ENCODE peak calls at places on chromosomes 11 and 22, in ten cellular contexts. S is right cardiac atrium; W is activated CD8-positive, alpha-beta memory T cell treated with anti-CD3 and anti-CD28 coated beads for 48 hours; T is HCEC 1CT; C is CD8-positive, alpha-beta memory T cell; L is stimulated activated CD4-positive, alpha-beta T cell treated with anti-CD3 and anti-CD28 coated beads, Interleukin-15, amount 100 ng/mL, for 48 hours; H is posterior cingulate gyrus; U is stimulated activated CD8-positive, alpha-beta memory T cell treated with anti-CD3 and anti-CD28 coated beads, Interleukin-7, amount 100 ng/mL, for 1 hour; N is heart right ventricle; A is activated CD8-positive, alpha-beta T cell treated with anti-CD3 and anti-CD28 coated beads, Interleukin-2, amount 10 ng/mL, durations not matched to agents 7 days and 5 days. E is an unnamed sample.

GRCh38 chr11:46120711-46121327 is 435 bp downstream of the PHF21A start:
- DNase-seq in S (peak; percentile 47), W (no peak), T (peak; percentile 76), C (peak; percentile 8), L (no peak), H (peak; percentile 25), U (no peak), N (peak; percentile 40), A (peak; percentile 43), E (peak; percentile 78)

GRCh38 chr11:34379081-34379480 is 21.3 kb upstream of the ABTB2 start:
- DNase-seq in S (no peak), W (no peak), T (peak; percentile 62), C (no peak), L (no peak), H (no peak), U (no peak), N (no peak), A (no peak), E (peak; percentile 36)

GRCh38 chr11:126496576-126497403 is 141.3 kb downstream of the ST3GAL4 start:
- DNase-seq in S (no peak), W (no peak), T (no peak), C (no peak), L (no peak), H (peak; percentile 0), U (no peak), N (no peak), A (no peak), E (no peak)

GRCh38 chr11:123624974-123625373 is 29.4 kb downstream of the SCN3B start:
- DNase-seq in S (no peak), W (no peak), T (no peak), C (no peak), L (no peak), H (no peak), U (no peak), N (no peak), A (no peak), E (peak; percentile 52)

GRCh38 chr11:7964873-7965272 is 374 bp downstream of the NLRP10 start:
- DNase-seq in S (no peak), W (no peak), T (peak; percentile 85), C (no peak), L (no peak), H (no peak), U (no peak), N (no peak), A (no peak), E (peak; percentile 90)

GRCh38 chr22:22667966-22668880 is 23.8 kb downstream of the GGTLC2 start:
- DNase-seq in S (no peak), W (no peak), T (no peak), C (no peak), L (no peak), H (no peak), U (no peak), N (no peak), A (no peak), E (no peak)

GRCh38 chr11:118924591-118925585 is 838 bp downstream of the BCL9L start:
- DNase-seq in S (peak; percentile 62), W (no peak), T (no peak), C (no peak), L (no peak), H (no peak), U (no peak), N (peak; percentile 56), A (peak; percentile 64), E (peak; percentile 33)

GRCh38 chr11:112241486-112241885 is 15.3 kb downstream of the PTS start:
- DNase-seq in S (no peak), W (no peak), T (peak; percentile 62), C (no peak), L (no peak), H (no peak), U (no peak), N (no peak), A (no peak), E (peak; percentile 85)

GRCh38 chr22:28015056-28015445 is 96.0 kb upstream of the PITPNB start:
- DNase-seq in S (peak; percentile 6), W (no peak), T (no peak), C (no peak), L (no peak), H (no peak), U (no peak), N (no peak), A (no peak), E (no peak)

GRCh38 chr11:92685049-92685448 is 284.4 kb upstream of the MTNR1B start:
- DNase-seq in S (no peak), W (no peak), T (no peak), C (no peak), L (no peak), H (no peak), U (no peak), N (no peak), A (no peak), E (no peak)

GRCh38 chr11:100999756-101000155 is 129.9 kb downstream of the PGR start:
- DNase-seq in S (no peak), W (no peak), T (no peak), C (no peak), L (no peak), H (no peak), U (no peak), N (no peak), A (no peak), E (no peak)

GRCh38 chr22:19115628-19116027 is 6.6 kb downstream of the DGCR2 start:
- DNase-seq in S (no peak), W (no peak), T (no peak), C (no peak), L (no peak), H (no peak), U (no peak), N (no peak), A (no peak), E (no peak)

GRCh38 chr11:16867097-16867496 is 128.7 kb downstream of the C11orf58 start:
- DNase-seq in S (no peak), W (no peak), T (no peak), C (no peak), L (no peak), H (no peak), U (no peak), N (no peak), A (no peak), E (no peak)

GRCh38 chr22:25177895-25178294 is 21.8 kb upstream of the CRYBB3 start:
- DNase-seq in S (no peak), W (no peak), T (no peak), C (no peak), L (no peak), H (no peak), U (no peak), N (no peak), A (no peak), E (no peak)

GRCh38 chr11:1553808-1554594 is 18.1 kb downstream of the DUSP8 start:
- DNase-seq in S (peak; percentile 14), W (no peak), T (no peak), C (no peak), L (no peak), H (no peak), U (no peak), N (no peak), A (no peak), E (no peak)

GRCh38 chr11:692824-693414 is 2.1 kb downstream of the DEAF1 start:
- DNase-seq in S (no peak), W (no peak), T (no peak), C (no peak), L (no peak), H (no peak), U (no peak), N (no peak), A (peak; percentile 63), E (no peak)

GRCh38 chr11:34343153-34343552 is 14.7 kb downstream of the ABTB2 start:
- DNase-seq in S (no peak), W (no peak), T (peak; percentile 80), C (no peak), L (no peak), H (no peak), U (no peak), N (no peak), A (no peak), E (peak; percentile 81)

GRCh38 chr11:29214833-29215232 is 802.0 kb downstream of the KCNA4 start:
- DNase-seq in S (no peak), W (no peak), T (no peak), C (no peak), L (no peak), H (no peak), U (no peak), N (no peak), A (no peak), E (peak; percentile 76)

GRCh38 chr11:19735512-19735911 is 22.9 kb downstream of the NAV2 start:
- DNase-seq in S (no peak), W (no peak), T (no peak), C (no peak), L (no peak), H (no peak), U (no peak), N (no peak), A (no peak), E (peak; percentile 75)

GRCh38 chr22:32574397-32574796 is 99.8 kb downstream of the FBXO7 start:
- DNase-seq in S (no peak), W (no peak), T (no peak), C (no peak), L (no peak), H (no peak), U (no peak), N (no peak), A (peak; percentile 35), E (no peak)

GRCh38 chr11:78821371-78822306 is 247.0 kb upstream of the NARS2 start:
- DNase-seq in S (no peak), W (no peak), T (peak; percentile 14), C (no peak), L (no peak), H (no peak), U (no peak), N (no peak), A (no peak), E (peak; percentile 88)

GRCh38 chr11:66046901-66047300 is 2.1 kb downstream of the GAL3ST3 start:
- DNase-seq in S (no peak), W (no peak), T (no peak), C (no peak), L (no peak), H (no peak), U (no peak), N (no peak), A (no peak), E (no peak)

GRCh38 chr11:115054541-115055538 is 376.5 kb downstream of the NXPE2 start:
- DNase-seq in S (no peak), W (no peak), T (no peak), C (no peak), L (no peak), H (no peak), U (no peak), N (peak; percentile 44), A (no peak), E (peak; percentile 3)

GRCh38 chr11:62602141-62603071 is 741 bp upstream of the MTA2 start:
- DNase-seq in S (peak; percentile 71), W (no peak), T (peak; percentile 11), C (peak; percentile 47), L (no peak), H (peak; percentile 56), U (no peak), N (peak; percentile 75), A (peak; percentile 35), E (peak; percentile 46)

E was measured in IMR-90.